ENCODE peak calls at places on chromosome 16, in nine cellular contexts. O is HCT116, C is fibroblast of mammary gland, Y is left ventricle myocardium inferior, N is uterus, W is cardiac fibroblast, U is heart left ventricle, A is fibroblast of the aortic adventitia, Q is AG04450. I is an unnamed sample.
A peak's percentile ranks its signal among the peaks of the same experiment; 100 is the strongest.

GRCh38 chr16:70694088-70694487 is 8.2 kb upstream of the MTSS2 start:
- DNase-seq in Y (no peak), Q (peak; percentile 55), U (no peak), C (peak; percentile 85), N (no peak), O (no peak), W (peak; percentile 83), A (peak; percentile 72), I (no peak)

GRCh38 chr16:27232061-27232841 is 28.9 kb downstream of the KDM8 start:
- DNase-seq in N (no peak), Q (no peak), A (no peak), O (no peak), C (no peak), Y (no peak), U (no peak), W (peak; percentile 40), I (peak; percentile 90)

GRCh38 chr16:85141491-85142128 is 29.3 kb upstream of the CIBAR2 start:
- DNase-seq in N (no peak), U (no peak), A (peak; percentile 34), Y (no peak), C (no peak), O (no peak), Q (no peak), W (no peak), I (no peak)

GRCh38 chr16:81204794-81205680 is 33.5 kb upstream of the BCO1 start:
- DNase-seq in O (peak; percentile 59), A (peak; percentile 83), N (peak; percentile 53), C (peak; percentile 67), U (no peak), W (peak; percentile 80), Y (no peak), Q (peak; percentile 27), I (peak; percentile 51)

GRCh38 chr16:89011909-89012621 is 35.1 kb upstream of the CBFA2T3 start:
- DNase-seq in W (no peak), Y (no peak), Q (no peak), A (no peak), N (no peak), C (no peak), O (no peak), U (no peak), I (no peak)

GRCh38 chr16:29816694-29817441 is 916 bp downstream of the PAGR1 start:
- DNase-seq in Y (peak; percentile 66), U (peak; percentile 72), O (no peak), C (peak; percentile 50), W (peak; percentile 67), N (peak; percentile 63), Q (no peak), A (peak; percentile 58), I (peak; percentile 78)

GRCh38 chr16:70703041-70703834 is 17.4 kb upstream of the MTSS2 start:
- DNase-seq in W (peak; percentile 66), U (peak; percentile 63), N (peak; percentile 78), A (peak; percentile 76), Q (peak; percentile 84), C (peak; percentile 87), O (no peak), Y (peak; percentile 52), I (no peak)

GRCh38 chr16:11251525-11252481 is 4.2 kb downstream of the SOCS1 start:
- DNase-seq in Y (no peak), N (no peak), C (peak; percentile 70), A (peak; percentile 33), O (no peak), U (no peak), W (peak; percentile 44), Q (peak; percentile 63), I (peak; percentile 39)

GRCh38 chr16:23485257-23485614 is 25.1 kb downstream of the GGA2 start:
- DNase-seq in O (no peak), Q (no peak), C (no peak), Y (no peak), A (no peak), U (no peak), W (no peak), N (no peak), I (no peak)

GRCh38 chr16:89275837-89276720 is 58.6 kb downstream of the ZNF778 start:
- DNase-seq in O (no peak), A (no peak), U (no peak), Q (no peak), Y (no peak), N (no peak), C (no peak), W (no peak), I (no peak)

GRCh38 chr16:85639529-85640253 is 26.6 kb downstream of the GSE1 start:
- DNase-seq in C (no peak), O (no peak), W (no peak), N (no peak), Y (peak; percentile 79), A (no peak), Q (no peak), U (peak; percentile 75), I (peak; percentile 75)

GRCh38 chr16:81335669-81336068 is 20.9 kb downstream of the GAN start:
- DNase-seq in N (no peak), A (no peak), C (peak; percentile 19), O (no peak), U (no peak), W (no peak), Y (no peak), Q (no peak), I (no peak)

GRCh38 chr16:71540-72341 is 690 bp downstream of the RHBDF1 start:
- DNase-seq in A (peak; percentile 68), N (peak; percentile 84), Q (no peak), U (peak; percentile 82), C (peak; percentile 79), W (peak; percentile 69), Y (peak; percentile 75), O (peak; percentile 42), I (peak; percentile 46)

GRCh38 chr16:17743578-17743977 is 272.8 kb upstream of the XYLT1 start:
- DNase-seq in Y (no peak), Q (no peak), C (no peak), W (no peak), U (no peak), O (no peak), A (no peak), N (no peak), I (no peak)

GRCh38 chr16:66440970-66441369 is 13.9 kb downstream of the BEAN1 start:
- DNase-seq in O (no peak), Y (no peak), U (no peak), C (no peak), Q (no peak), N (no peak), W (no peak), A (no peak), I (no peak)

GRCh38 chr16:56265184-56265583 is 73.9 kb downstream of the GNAO1 start:
- DNase-seq in A (no peak), Q (no peak), N (no peak), Y (no peak), W (no peak), O (no peak), C (no peak), U (no peak), I (no peak)
- H3K4me3 ChIP-seq in A (no peak overlapping the region), Q (no peak overlapping the region), N (no peak overlapping the region), Y (no peak overlapping the region), W (no peak overlapping the region), O (no peak overlapping the region), C (no peak overlapping the region), U (no peak overlapping the region), I (no peak overlapping the region)

DNA sequence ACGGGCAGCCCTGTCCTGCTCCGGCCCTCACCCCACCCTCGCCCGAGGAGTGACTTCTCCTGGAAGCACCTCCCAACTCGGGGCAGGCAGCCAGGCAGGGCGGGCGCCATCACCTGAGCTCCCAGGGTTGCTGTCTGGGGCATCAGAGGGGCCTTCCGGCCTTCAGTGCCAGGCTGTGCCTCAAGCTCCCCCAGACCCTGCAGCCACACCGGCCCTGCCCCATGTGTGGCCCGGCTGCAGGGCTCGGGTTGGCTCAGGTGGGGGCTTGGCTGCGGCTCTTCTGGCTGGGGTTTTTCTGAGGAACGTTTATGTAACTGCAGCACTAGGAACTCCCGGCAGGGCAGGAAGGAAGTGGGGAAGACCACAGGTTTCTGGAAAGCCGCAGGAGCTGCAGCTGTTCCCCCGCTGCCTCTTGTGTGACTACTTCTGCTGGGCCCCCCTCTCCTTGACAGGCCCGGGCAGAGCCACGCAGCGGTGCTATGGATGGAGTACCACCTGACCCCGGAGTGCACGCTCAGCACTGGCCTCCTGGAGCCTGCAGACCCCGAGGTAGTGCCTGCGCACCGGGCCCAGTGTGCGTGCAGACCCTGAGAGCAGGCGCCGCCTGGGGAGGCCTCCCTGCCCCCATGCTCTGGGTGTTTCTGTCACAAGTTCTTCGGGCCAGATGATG is 45.6 kb downstream of the PRMT7 start:
- DNase-seq in Q (no peak), N (no peak), Y (no peak), A (no peak), W (no peak), U (no peak), C (no peak), O (no peak), I (peak; percentile 46)
- H3K4me3 ChIP-seq in Q (no peak overlapping the region), N (no peak overlapping the region), Y (no peak overlapping the region), A (no peak overlapping the region), W (no peak overlapping the region), U (no peak overlapping the region), C (no peak overlapping the region), O (no peak overlapping the region), I (no peak overlapping the region)

DNA sequence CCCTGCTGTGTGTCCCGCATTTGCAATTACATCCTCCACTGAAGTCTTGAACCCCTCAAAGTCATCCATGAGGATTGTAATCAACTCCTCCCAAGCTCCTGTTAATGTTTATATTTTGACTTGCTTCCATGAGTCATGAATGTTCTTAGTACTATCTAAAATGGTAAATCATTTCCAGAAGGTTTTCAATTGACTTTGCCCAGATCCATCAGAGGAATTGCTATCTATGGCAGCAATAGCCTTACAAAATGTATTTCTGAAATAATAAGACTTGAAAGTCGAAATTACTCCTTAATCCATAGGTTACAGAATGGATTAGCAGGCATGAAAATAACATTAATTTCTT is 2.5 kb upstream of the C16orf87 start:
- DNase-seq in C (peak; percentile 21), U (no peak), W (no peak), O (no peak), Y (no peak), N (no peak), Q (no peak), A (no peak), I (peak; percentile 71)
- H3K4me3 ChIP-seq in C (no peak overlapping the region), U (no peak overlapping the region), W (no peak overlapping the region), O (no peak overlapping the region), Y (no peak overlapping the region), N (no peak overlapping the region), Q (no peak overlapping the region), A (no peak overlapping the region), I (no peak overlapping the region)

GRCh38 chr16:51152691-51153261 is 1.7 kb upstream of the SALL1 start:
- DNase-seq in U (no peak), W (no peak), N (peak; percentile 47), C (peak; percentile 47), Y (no peak), Q (no peak), O (no peak), A (peak; percentile 55), I (no peak)

GRCh38 chr16:51150894-51151320 is at the start of gene SALL1:
- DNase-seq in A (no peak), Q (no peak), Y (no peak), O (no peak), U (no peak), C (peak; percentile 25), N (peak; percentile 39), W (no peak), I (no peak)

GRCh38 chr16:51153275-51153991 is 2.4 kb upstream of the SALL1 start:
- DNase-seq in A (peak; percentile 33), W (no peak), Q (no peak), Y (no peak), C (no peak), O (no peak), U (no peak), N (peak; percentile 36), I (no peak)

GRCh38 chr16:51151435-51151950 is 423 bp upstream of the SALL1 start:
- DNase-seq in A (peak; percentile 81), O (no peak), N (peak; percentile 86), Q (no peak), U (peak; percentile 42), W (peak; percentile 89), Y (no peak), C (peak; percentile 82), I (no peak)

GRCh38 chr16:51151951-51152663 is 1.0 kb upstream of the SALL1 start:
- DNase-seq in Q (peak; percentile 78), U (peak; percentile 61), A (peak; percentile 82), W (peak; percentile 89), N (peak; percentile 91), Y (no peak), C (peak; percentile 85), O (no peak), I (no peak)
- H3K4me3 ChIP-seq in Q (peak overlapping the region; percentile 82), U (peak overlapping the region; percentile 62), A (peak overlapping the region; percentile 83), W (peak overlapping the region; percentile 63), N (peak overlapping the region; percentile 66), Y (peak overlapping the region; percentile 66), C (peak overlapping the region; percentile 81), O (no peak overlapping the region), I (peak overlapping the region; percentile 24)

I was measured in small intestine.